ENCODE peak calls at places on chromosome 1, in four cellular contexts. C is GM12878, W is NT2/D1, U is HepG2. Z is an unnamed sample.

GRCh38 chr1:90809093-90809492 is 92.0 kb upstream of the BARHL2 start:
- DNase-seq in C (no peak), U (no peak), W (peak), Z (no peak)

GRCh38 chr1:30807318-30808066 is 49.9 kb upstream of the LAPTM5 start:
- DNase-seq in W (no peak), C (no peak), U (no peak), Z (peak)

GRCh38 chr1:96721053-96721381 is 567 bp upstream of the PTBP2 start:
- DNase-seq in W (no peak), C (no peak), U (no peak), Z (no peak)

GRCh38 chr1:163357378-163357777 is 35.6 kb downstream of the NUF2 start:
- DNase-seq in U (peak), C (no peak), W (no peak), Z (no peak)

GRCh38 chr1:165858364-165858823 is 31.0 kb downstream of the UCK2 start:
- DNase-seq in U (peak), W (no peak), C (no peak), Z (no peak)

GRCh38 chr1:19661721-19662228 is 2.9 kb upstream of the HTR6 start:
- DNase-seq in U (no peak), W (no peak), C (no peak), Z (no peak)

GRCh38 chr1:240217398-240217797 is 125.7 kb downstream of the FMN2 start:
- DNase-seq in C (no peak), U (no peak), W (no peak), Z (no peak)

GRCh38 chr1:216207154-216207553 is 216.1 kb downstream of the USH2A start:
- DNase-seq in W (no peak), U (peak), C (no peak), Z (no peak)

GRCh38 chr1:2213576-2214505 is 14.3 kb upstream of the SKI start:
- DNase-seq in U (no peak), W (no peak), C (no peak), Z (no peak)

GRCh38 chr1:20729155-20729931 is 3.2 kb downstream of the SH2D5 start:
- DNase-seq in C (no peak), W (no peak), U (no peak), Z (no peak)

GRCh38 chr1:63698001-63698838 is 75.6 kb upstream of the ROR1 start:
- DNase-seq in U (no peak), W (no peak), C (no peak), Z (no peak)

GRCh38 chr1:15941899-15942660 is 33.8 kb downstream of the ZBTB17 start:
- DNase-seq in W (no peak), C (no peak), U (no peak), Z (no peak)

GRCh38 chr1:208934933-208935332 is 648.6 kb upstream of the CAMK1G start:
- DNase-seq in C (no peak), W (no peak), U (no peak), Z (no peak)

GRCh38 chr1:192907545-192908243 is 98.9 kb downstream of the RGS2 start:
- DNase-seq in W (no peak), C (no peak), U (no peak), Z (no peak)

GRCh38 chr1:40929145-40929544 is 50.4 kb upstream of the CTPS1 start:
- DNase-seq in C (no peak), U (no peak), W (no peak), Z (no peak)

GRCh38 chr1:20240012-20240411 is 50.7 kb upstream of the VWA5B1 start:
- DNase-seq in U (no peak), C (no peak), W (no peak), Z (no peak)

GRCh38 chr1:35556494-35557117 is 597 bp downstream of the KIAA0319L start:
- DNase-seq in C (no peak), W (no peak), U (no peak), Z (no peak)

GRCh38 chr1:147611021-147611426 is 59.3 kb downstream of the ACP6 start:
- DNase-seq in W (no peak), U (no peak), C (peak), Z (no peak)

GRCh38 chr1:87329756-87330200 is 1.1 kb downstream of the LMO4 start:
- DNase-seq in C (no peak), W (no peak), U (no peak), Z (no peak)

GRCh38 chr1:183279835-183280234 is 93.8 kb downstream of the LAMC2 start:
- DNase-seq in U (peak), C (no peak), W (no peak), Z (no peak)

GRCh38 chr1:13540871-13541270 is 27.1 kb upstream of the LRRC38 start:
- DNase-seq in W (no peak), C (no peak), U (no peak), Z (no peak)

GRCh38 chr1:22203335-22203734 is 60.4 kb upstream of the WNT4 start:
- DNase-seq in C (no peak), W (no peak), U (no peak), Z (no peak)

GRCh38 chr1:66788231-66788939 is 12.7 kb downstream of the INSL5 start:
- DNase-seq in W (no peak), C (no peak), U (no peak), Z (no peak)

GRCh38 chr1:169650551-169650950 is 20.6 kb upstream of the SELP start:
- DNase-seq in U (no peak), C (no peak), W (no peak), Z (no peak)

GRCh38 chr1:204103121-204103741 is 30.3 kb downstream of the SOX13 start:
- DNase-seq in U (no peak), W (no peak), C (no peak), Z (no peak)

GRCh38 chr1:163170331-163170730 is 32.4 kb downstream of the RGS5 start:
- DNase-seq in C (no peak), W (no peak), U (no peak), Z (no peak)

GRCh38 chr1:111219466-111220286 is 7.8 kb upstream of the CHI3L2 start:
- DNase-seq in C (peak), W (peak), U (no peak), Z (no peak)

GRCh38 chr1:193070942-193071341 is 11.5 kb downstream of the RO60 start:
- DNase-seq in W (no peak), C (no peak), U (no peak), Z (peak)

GRCh38 chr1:192122668-192123067 is 35.6 kb upstream of the RGS18 start:
- DNase-seq in W (no peak), C (no peak), U (no peak), Z (no peak)

GRCh38 chr1:18100493-18101063 is 7.0 kb upstream of the IGSF21 start:
- DNase-seq in U (peak), C (peak), W (no peak), Z (peak)

GRCh38 chr1:232084584-232085223 is 458.1 kb downstream of the DISC1 start:
- DNase-seq in U (no peak), C (no peak), W (peak), Z (peak)

GRCh38 chr1:147591246-147591891 is 50.1 kb downstream of the BCL9 start:
- DNase-seq in W (no peak), U (no peak), C (no peak), Z (no peak)

GRCh38 chr1:221118938-221119320 is 239.7 kb downstream of the HLX start:
- DNase-seq in W (no peak), C (no peak), U (no peak), Z (no peak)

GRCh38 chr1:221117133-221117532 is 237.9 kb downstream of the HLX start:
- DNase-seq in W (no peak), U (no peak), C (no peak), Z (no peak)

GRCh38 chr1:221118176-221118937 is 239.1 kb downstream of the HLX start:
- DNase-seq in U (no peak), W (no peak), C (no peak), Z (no peak)

GRCh38 chr1:221122501-221122900 is 243.3 kb downstream of the HLX start:
- DNase-seq in W (no peak), U (no peak), C (no peak), Z (no peak)

GRCh38 chr1:221117548-221117951 is 238.3 kb downstream of the HLX start:
- DNase-seq in C (no peak), U (no peak), W (no peak), Z (no peak)
- TF ChIP-seq SUZ12 in C (no peak), U (no peak), W (no peak), Z (no peak)

GRCh38 chr1:23470282-23471070 is 13.5 kb downstream of the ASAP3 start:
- DNase-seq in W (no peak), C (no peak), U (no peak), Z (no peak)

GRCh38 chr1:23469372-23469982 is 14.5 kb downstream of the ASAP3 start:
- DNase-seq in U (no peak), W (no peak), C (no peak), Z (no peak)

GRCh38 chr1:23462766-23463165 is 21.2 kb downstream of the ASAP3 start:
- DNase-seq in C (no peak), W (no peak), U (no peak), Z (no peak)

GRCh38 chr1:23463286-23463685 is 20.7 kb downstream of the ASAP3 start:
- DNase-seq in U (no peak), W (no peak), C (no peak), Z (no peak)

DNA sequence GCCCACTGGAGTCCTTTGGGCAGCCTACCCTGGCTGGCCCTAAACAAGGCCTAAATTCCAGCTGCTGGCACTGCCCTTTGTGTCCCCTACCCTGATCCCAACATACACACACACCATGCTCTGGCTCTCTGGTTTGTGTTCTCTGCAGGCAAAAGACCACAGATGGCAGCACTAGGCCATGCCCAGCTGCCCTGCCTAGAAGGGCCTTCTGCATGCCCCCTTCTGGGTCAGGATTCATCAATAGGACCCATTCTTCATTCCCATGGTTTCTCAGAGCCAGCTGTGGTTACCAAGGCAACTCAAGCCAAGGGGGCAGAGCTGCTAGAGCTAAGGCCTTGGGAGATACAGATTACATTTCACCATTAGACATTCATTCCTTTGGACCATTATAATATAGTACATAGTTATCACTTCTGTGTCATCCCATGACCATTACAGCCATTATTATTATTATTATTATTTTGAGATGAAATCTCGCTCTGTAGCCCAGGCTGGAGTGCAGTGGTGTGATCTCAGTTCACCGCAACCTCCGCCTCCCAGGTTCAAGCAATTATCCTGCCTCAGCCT is 17.5 kb downstream of the ASAP3 start:
- DNase-seq in U (no peak), W (no peak), C (no peak), Z (no peak)
- TF ChIP-seq SUZ12 in U (no peak), W (no peak), C (no peak), Z (no peak)

GRCh38 chr1:53349968-53350852 is 22.3 kb upstream of the LRP8 start:
- DNase-seq in U (no peak), W (no peak), C (no peak), Z (no peak)

GRCh38 chr1:53346814-53347176 is 18.9 kb upstream of the LRP8 start:
- DNase-seq in U (no peak), C (no peak), W (no peak), Z (no peak)

GRCh38 chr1:53350853-53351767 is 23.2 kb upstream of the LRP8 start:
- DNase-seq in C (no peak), W (no peak), U (no peak), Z (no peak)

GRCh38 chr1:53348491-53349368 is 20.9 kb upstream of the LRP8 start:
- DNase-seq in U (no peak), W (no peak), C (no peak), Z (no peak)

GRCh38 chr1:53349369-53349705 is 21.5 kb upstream of the LRP8 start:
- DNase-seq in U (no peak), C (no peak), W (no peak), Z (no peak)
- TF ChIP-seq SUZ12 in U (no peak), C (no peak), W (no peak), Z (no peak)

GRCh38 chr1:17007121-17007520 is 4.6 kb downstream of the ATP13A2 start:
- DNase-seq in W (no peak), C (no peak), U (no peak), Z (no peak)
- TF ChIP-seq SUZ12 in W (no peak), C (no peak), U (no peak), Z (no peak)

GRCh38 chr1:221900678-221901077 is 158.8 kb upstream of the DUSP10 start:
- DNase-seq in U (no peak), C (peak), W (no peak), Z (no peak)
- TF ChIP-seq SUZ12 in U (no peak), C (no peak), W (no peak), Z (no peak)

DNA sequence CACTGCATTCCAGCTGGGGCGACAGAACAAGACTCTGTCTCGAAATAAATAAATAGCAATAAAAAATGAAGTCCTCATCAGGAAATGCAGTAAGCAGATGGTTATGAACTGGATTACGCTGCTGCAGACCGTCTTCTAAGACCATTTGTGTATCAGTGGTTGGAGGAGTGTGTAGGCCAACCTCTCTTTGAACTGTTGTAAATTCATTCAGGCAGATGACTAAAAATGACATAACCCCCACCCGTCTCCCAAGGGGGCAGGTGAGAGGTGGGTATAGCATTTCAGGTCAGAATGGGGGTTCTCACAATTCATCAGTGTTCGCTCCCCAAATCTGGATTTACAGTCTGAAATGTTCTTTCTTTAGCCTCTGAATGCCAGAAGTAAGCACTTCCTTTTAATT is 177.3 kb downstream of the KIF26B start:
- DNase-seq in W (no peak), U (no peak), C (no peak), Z (no peak)
- TF ChIP-seq SUZ12 in W (no peak), U (no peak), C (no peak), Z (no peak)

DNA sequence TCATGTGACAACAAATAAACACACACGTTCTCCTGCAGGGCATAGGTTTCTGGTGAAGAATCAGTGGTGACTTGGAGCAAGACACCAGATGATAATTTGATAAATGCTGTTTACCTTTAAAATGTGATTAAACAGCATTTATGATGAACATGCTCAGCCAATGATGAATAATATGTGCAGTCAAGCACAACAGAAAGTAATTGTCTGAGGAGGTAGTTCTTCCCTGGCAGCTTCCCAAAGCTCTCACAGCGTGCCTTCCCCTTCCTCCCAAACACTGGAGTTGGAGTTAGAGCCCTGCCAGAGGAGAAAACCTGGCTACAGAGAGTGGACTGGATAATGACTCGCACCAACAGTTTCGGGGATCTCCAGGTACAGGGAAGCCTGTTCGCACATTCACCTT is 463.5 kb downstream of the SMYD3 start:
- DNase-seq in U (no peak), W (no peak), C (no peak), Z (no peak)
- TF ChIP-seq SUZ12 in U (no peak), W (no peak), C (no peak), Z (no peak)

GRCh38 chr1:181135462-181135781 is 46.9 kb downstream of the IER5 start:
- DNase-seq in C (no peak), U (no peak), W (no peak), Z (peak)
- TF ChIP-seq SUZ12 in C (no peak), U (no peak), W (no peak), Z (no peak)

GRCh38 chr1:158675563-158675962 is 11.0 kb downstream of the SPTA1 start:
- DNase-seq in W (no peak), C (no peak), U (no peak), Z (no peak)

GRCh38 chr1:158679289-158679688 is 7.2 kb downstream of the SPTA1 start:
- DNase-seq in U (no peak), W (no peak), C (no peak), Z (no peak)

DNA sequence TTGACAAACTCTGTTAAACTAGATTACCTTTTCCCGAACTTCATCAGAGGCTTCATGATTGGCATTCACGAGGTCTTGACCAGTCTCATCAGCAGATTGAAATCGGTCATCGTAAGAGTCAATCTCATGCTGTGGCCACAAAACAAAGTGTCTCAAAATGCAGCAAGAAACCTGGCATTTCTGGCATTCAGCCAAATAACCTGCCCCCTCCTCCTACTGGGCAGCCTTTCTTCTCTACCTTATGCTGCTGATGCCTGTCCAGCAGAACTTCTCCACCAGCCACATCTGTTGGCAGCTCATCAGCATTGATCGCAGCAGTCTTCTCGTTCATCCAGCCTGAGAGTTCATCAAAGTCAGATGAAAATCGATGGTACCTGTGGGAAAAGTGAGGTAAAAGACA is 12.2 kb downstream of the SPTA1 start:
- DNase-seq in W (no peak), C (no peak), U (no peak), Z (no peak)
- TF ChIP-seq SUZ12 in W (no peak), C (no peak), U (no peak), Z (no peak)

Z was measured in HEK293T.